ENCODE peak calls at places on chromosomes 4 and X, in ten cellular contexts. Q is activated naive CD4-positive, alpha-beta T cell treated with anti-CD3 and anti-CD28 coated beads for 36 hours; S is activated T-helper 1 cell treated with anti-CD3 and anti-CD28 coated beads, Interleukin-12 subunit alpha, Interleukin-12 subunit beta, Interleukin-2, Interleukin-4 antibody, amounts not matched to agents 30 ng/mL and 10 ng/mL and 1 ng/mL, durations not matched to agents 14 hours and 24 hours and 36 hours; V is choroid plexus epithelial cell; K is T-helper 17 cell; G is mucosa of descending colon; R is activated CD4-positive, alpha-beta T cell treated with anti-CD3 and anti-CD28 coated beads, Interleukin-2, amount 50 U/mL, for 4 hours; B is NCI-H345; E is brain microvascular endothelial cell; L is CD8-positive, alpha-beta T cell. O is an unnamed sample.

GRCh38 chrX:44873415-44874270 is 655 bp downstream of the KDM6A start:
- DNase-seq in Q (peak), V (peak), K (peak), G (peak), B (peak), R (peak), E (peak), L (peak), S (peak), O (peak)

GRCh38 chrX:87517571-87518141 is at the start of gene KLHL4:
- DNase-seq in G (no peak), K (no peak), L (no peak), S (no peak), V (peak), Q (no peak), B (no peak), E (peak), R (no peak), O (no peak)

GRCh38 chr4:21470531-21470930 is 478.0 kb downstream of the KCNIP4 start:
- DNase-seq in B (peak), G (no peak), Q (no peak), L (no peak), V (peak), E (peak), R (no peak), K (no peak), S (no peak), O (peak)

GRCh38 chr4:121764702-121765367 is at the start of gene SMIM43:
- DNase-seq in B (no peak), L (no peak), E (no peak), G (no peak), S (no peak), Q (no peak), K (no peak), R (no peak), V (no peak), O (peak)

GRCh38 chr4:76950052-76950845 is 697 bp downstream of the SEPTIN11 start:
- DNase-seq in G (peak), Q (peak), V (peak), L (peak), B (no peak), E (no peak), K (peak), S (peak), R (peak), O (peak)

GRCh38 chrX:349196-349595 is 30.6 kb upstream of the GTPBP6 start:
- DNase-seq in V (no peak), B (no peak), L (no peak), E (no peak), K (no peak), G (no peak), Q (no peak), S (no peak), R (no peak), O (no peak)

GRCh38 chr4:145540235-145540634 is 58.6 kb downstream of the SMAD1 start:
- DNase-seq in G (no peak), B (no peak), V (no peak), E (no peak), L (no peak), R (no peak), K (no peak), S (no peak), Q (no peak), O (no peak)

GRCh38 chrX:65755786-65756185 is 88.3 kb downstream of the MSN start:
- DNase-seq in B (no peak), L (no peak), E (no peak), S (no peak), Q (peak), G (no peak), V (no peak), K (no peak), R (no peak), O (no peak)

GRCh38 chrX:154486396-154487207 is at the start of gene UBL4A:
- DNase-seq in L (peak), Q (peak), V (peak), R (peak), S (peak), B (peak), G (peak), K (peak), E (no peak), O (peak)

GRCh38 chr4:7160439-7160838 is 31.9 kb upstream of the SORCS2 start:
- DNase-seq in B (no peak), R (no peak), E (no peak), Q (no peak), K (no peak), L (no peak), G (no peak), S (no peak), V (no peak), O (no peak)

GRCh38 chr4:111631157-111631999 is 513.9 kb upstream of the FAM241A start:
- DNase-seq in Q (no peak), R (no peak), K (no peak), G (no peak), E (no peak), V (peak), S (no peak), B (peak), L (no peak), O (no peak)

GRCh38 chr4:154329268-154329858 is 162.2 kb downstream of the DCHS2 start:
- DNase-seq in L (no peak), R (no peak), G (no peak), Q (no peak), S (no peak), B (no peak), V (peak), E (no peak), K (no peak), O (no peak)

O was measured in NCI-H1105 treated with DMSO at 0.1 percent for 48 hours.